ENCODE peak calls at places on chromosomes 3 and 15, in five cellular contexts. J, L, X, K and F are unnamed samples.

GRCh38 chr3:52522651-52523251 is 10.9 kb downstream of the NT5DC2 start:
- DNase-seq in J (no peak), X (no peak), K (no peak), L (peak), F (no peak)

GRCh38 chr3:5479229-5479799 is 291.8 kb downstream of the EDEM1 start:
- DNase-seq in X (no peak), J (no peak), L (no peak), K (no peak), F (no peak)

GRCh38 chr3:150235799-150236198 is 172.3 kb upstream of the TSC22D2 start:
- DNase-seq in J (peak), K (no peak), L (no peak), X (no peak), F (no peak)

GRCh38 chr3:99505646-99506269 is 132.6 kb upstream of the COL8A1 start:
- DNase-seq in X (no peak), K (no peak), L (no peak), J (peak), F (no peak)

GRCh38 chr3:108603689-108604088 is 14.2 kb downstream of the DZIP3 start:
- DNase-seq in J (no peak), K (no peak), X (no peak), L (no peak), F (no peak)

GRCh38 chr3:126100688-126101301 is 16.9 kb upstream of the SLC41A3 start:
- DNase-seq in L (no peak), J (peak), K (peak), X (no peak), F (peak)

GRCh38 chr3:16670191-16670590 is 65.0 kb upstream of the DAZL start:
- DNase-seq in X (no peak), K (no peak), J (no peak), L (no peak), F (no peak)

GRCh38 chr3:184568918-184569829 is 7.6 kb downstream of the EPHB3 start:
- DNase-seq in L (peak), J (peak), K (peak), X (no peak), F (peak)

GRCh38 chr3:129023909-129024308 is 22.8 kb downstream of the EFCC1 start:
- DNase-seq in X (no peak), J (no peak), K (no peak), L (no peak), F (no peak)

GRCh38 chr3:141368062-141368924 is at the start of gene ZBTB38:
- DNase-seq in L (peak), J (peak), X (peak), K (peak), F (peak)

GRCh38 chr3:73148207-73148606 is 86.7 kb downstream of the EBLN2 start:
- DNase-seq in J (no peak), X (no peak), K (peak), L (no peak), F (no peak)

GRCh38 chr3:46947981-46948791 is 28.4 kb downstream of the CCDC12 start:
- DNase-seq in L (no peak), K (peak), J (no peak), X (no peak), F (no peak)

GRCh38 chr15:39125904-39126303 is 455.0 kb upstream of the THBS1 start:
- DNase-seq in J (no peak), K (peak), L (no peak), X (peak), F (peak)

GRCh38 chr3:104005815-104006214 is 1360.9 kb upstream of the ALCAM start:
- DNase-seq in J (no peak), L (no peak), X (no peak), K (no peak), F (no peak)

GRCh38 chr3:126106336-126107202 is 22.6 kb upstream of the SLC41A3 start:
- DNase-seq in L (no peak), K (no peak), J (no peak), X (no peak), F (no peak)

GRCh38 chr3:4908769-4909156 is 70.5 kb upstream of the BHLHE40 start:
- DNase-seq in K (no peak), X (no peak), L (no peak), J (no peak), F (no peak)

GRCh38 chr3:101571028-101571895 is 2.7 kb upstream of the PCNP start:
- DNase-seq in L (no peak), K (no peak), X (no peak), J (no peak), F (no peak)

GRCh38 chr15:92733090-92733933 is 77.7 kb upstream of the FAM174B start:
- DNase-seq in J (no peak), X (no peak), K (no peak), L (no peak), F (no peak)
- H3K4me3 ChIP-seq in J (peak), X (peak), K (peak), L (peak), F (peak)

DNA sequence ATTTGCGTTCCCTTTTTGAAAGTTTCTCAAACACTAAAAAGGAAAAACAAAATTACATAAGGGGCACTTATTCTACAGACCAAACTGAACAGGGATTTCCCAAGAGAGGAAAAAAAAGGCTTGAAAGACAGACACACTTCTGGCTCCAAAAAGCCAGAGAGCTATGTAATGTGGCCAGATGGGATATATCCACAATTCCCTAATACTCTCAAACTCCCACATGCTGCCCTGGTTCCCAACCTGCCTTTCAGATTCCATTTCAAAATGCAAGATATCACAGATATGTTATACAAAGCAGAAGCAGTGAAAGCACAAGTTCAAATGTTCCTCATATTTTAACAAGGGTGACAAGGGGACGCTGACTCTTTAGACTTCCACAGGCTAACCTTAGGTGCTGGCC is 1.5 kb downstream of the FRMD4B start:
- DNase-seq in L (no peak), X (no peak), J (no peak), K (no peak), F (no peak)
- H3K4me3 ChIP-seq in L (peak), X (no peak), J (no peak), K (no peak), F (no peak)

GRCh38 chr3:89558711-89559110 is 451.3 kb downstream of the EPHA3 start:
- DNase-seq in L (no peak), X (no peak), K (no peak), J (no peak), F (no peak)
- H3K4me3 ChIP-seq in L (no peak), X (no peak), K (no peak), J (no peak), F (no peak)

GRCh38 chr15:85840802-85841152 is 46.1 kb upstream of the KLHL25 start:
- DNase-seq in X (no peak), J (no peak), K (no peak), L (no peak), F (no peak)

GRCh38 chr15:85838655-85839054 is 43.9 kb upstream of the KLHL25 start:
- DNase-seq in X (no peak), L (no peak), J (no peak), K (no peak), F (no peak)

GRCh38 chr15:85837881-85838280 is 43.2 kb upstream of the KLHL25 start:
- DNase-seq in J (no peak), K (no peak), L (no peak), X (no peak), F (no peak)

GRCh38 chr15:85839637-85840036 is 44.9 kb upstream of the KLHL25 start:
- DNase-seq in K (no peak), X (no peak), J (no peak), L (no peak), F (no peak)

DNA sequence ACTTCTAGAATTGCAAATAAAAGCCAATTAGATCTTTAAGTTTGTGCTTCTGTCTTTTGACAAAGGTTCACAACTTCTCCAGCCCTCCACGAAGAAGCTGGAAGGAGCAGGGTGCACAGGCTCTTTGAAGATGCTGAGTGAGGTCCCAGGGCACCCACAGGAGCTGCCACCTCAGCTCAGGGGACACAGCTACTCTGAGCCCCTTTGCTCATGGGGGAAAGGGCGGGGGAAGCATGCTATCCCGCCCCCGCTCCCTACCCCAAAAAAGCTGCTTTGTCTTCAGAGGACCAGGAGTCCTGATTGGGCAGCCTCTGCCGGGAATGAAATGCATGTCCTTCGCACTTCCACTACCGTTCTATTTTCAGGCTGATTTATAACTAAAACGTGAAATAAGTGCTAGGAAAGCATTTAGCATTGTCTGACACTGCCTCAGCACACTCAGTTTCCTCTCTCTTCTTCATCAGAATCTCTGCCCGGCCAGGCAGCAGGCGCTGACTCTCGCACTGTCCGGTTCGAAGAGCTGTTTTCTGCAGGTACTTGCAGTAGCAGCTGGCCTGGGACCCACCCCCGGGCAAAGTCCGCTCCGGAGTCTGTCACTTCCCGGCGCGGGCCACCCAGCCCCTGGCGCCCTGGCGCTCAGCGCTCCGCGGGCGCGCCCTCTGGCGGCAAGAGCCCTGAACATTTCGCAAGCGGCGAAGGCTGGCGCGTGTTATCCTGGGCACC is 45.5 kb upstream of the KLHL25 start:
- DNase-seq in X (peak), K (peak), L (peak), J (no peak), F (peak)
- H3K4me3 ChIP-seq in X (peak), K (peak), L (no peak), J (peak), F (peak)

GRCh38 chr3:124860599-124860998 is 26.6 kb downstream of the ITGB5 start:
- DNase-seq in L (peak), X (no peak), J (peak), K (no peak), F (peak)

GRCh38 chr3:124862006-124862405 is 25.2 kb downstream of the ITGB5 start:
- DNase-seq in L (no peak), X (no peak), K (no peak), J (no peak), F (no peak)

GRCh38 chr3:124858275-124858674 is 28.9 kb downstream of the ITGB5 start:
- DNase-seq in L (no peak), X (no peak), K (no peak), J (no peak), F (peak)

GRCh38 chr3:124859025-124859424 is 28.1 kb downstream of the ITGB5 start:
- DNase-seq in L (no peak), J (no peak), K (no peak), X (no peak), F (peak)

DNA sequence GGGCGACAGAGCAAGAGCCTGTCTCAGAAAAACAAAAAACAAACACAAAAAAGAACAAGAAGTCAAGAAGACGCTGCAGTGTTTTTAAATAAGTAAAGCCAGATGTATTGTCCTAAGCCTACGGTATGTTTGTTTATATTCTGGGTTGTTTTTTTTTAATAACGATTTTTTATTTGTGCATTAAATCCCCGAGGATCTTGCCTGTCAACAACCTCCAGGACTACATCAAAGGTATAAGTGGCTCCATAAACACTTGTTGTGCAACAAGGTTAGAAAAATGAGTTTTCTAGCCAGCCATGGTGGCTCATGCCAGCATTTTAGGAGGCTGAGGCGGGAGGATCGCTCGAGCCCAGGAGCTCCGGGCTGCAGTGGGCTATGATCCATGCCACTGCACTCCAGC is 26.1 kb downstream of the ITGB5 start:
- DNase-seq in X (no peak), J (no peak), L (no peak), K (no peak), F (no peak)
- H3K4me3 ChIP-seq in X (no peak), J (no peak), L (no peak), K (no peak), F (no peak)

DNA sequence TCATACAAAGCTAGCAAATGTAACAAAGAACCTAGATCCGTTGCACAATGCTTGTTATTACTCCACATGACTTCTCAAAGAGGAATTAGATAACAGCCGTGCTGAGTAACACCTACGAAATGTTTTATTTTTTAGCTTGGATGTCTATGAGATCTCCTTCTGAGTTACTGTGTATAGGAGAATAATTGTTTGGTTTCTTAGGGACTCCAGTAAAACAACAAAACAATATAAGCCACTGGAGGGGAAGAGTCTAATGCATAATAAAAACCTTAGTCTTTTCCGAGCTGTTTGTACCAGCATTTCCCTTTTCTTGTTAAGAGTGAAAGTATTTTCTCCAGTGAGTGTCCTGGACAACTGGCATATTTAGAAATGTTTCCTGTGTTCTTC is 15.6 kb downstream of the SNAP23 start:
- DNase-seq in K (no peak), J (no peak), X (no peak), L (no peak), F (no peak)
- H3K4me3 ChIP-seq in K (no peak), J (no peak), X (no peak), L (no peak), F (no peak)

DNA sequence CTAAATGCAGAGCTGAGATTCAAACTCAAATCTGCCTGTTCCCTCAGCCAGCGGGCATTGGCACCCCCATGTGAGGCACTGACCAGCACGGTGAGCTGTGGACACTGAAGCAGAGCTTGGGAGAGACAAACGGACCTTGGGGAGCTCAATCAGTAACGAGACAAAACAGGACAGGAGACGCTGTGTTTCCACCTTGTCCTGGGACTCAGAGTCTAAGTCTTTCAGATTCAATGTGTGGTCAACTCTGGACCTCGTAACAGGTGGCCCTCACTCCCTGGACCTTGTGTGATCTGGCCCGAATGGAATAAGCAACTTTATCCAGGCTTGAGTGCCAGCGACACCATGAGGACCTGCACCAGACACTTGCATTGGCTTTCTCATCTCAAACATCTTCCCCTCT is 232.5 kb downstream of the UACA start:
- DNase-seq in X (no peak), L (no peak), K (no peak), J (no peak), F (no peak)
- H3K4me3 ChIP-seq in X (no peak), L (no peak), K (no peak), J (no peak), F (no peak)

DNA sequence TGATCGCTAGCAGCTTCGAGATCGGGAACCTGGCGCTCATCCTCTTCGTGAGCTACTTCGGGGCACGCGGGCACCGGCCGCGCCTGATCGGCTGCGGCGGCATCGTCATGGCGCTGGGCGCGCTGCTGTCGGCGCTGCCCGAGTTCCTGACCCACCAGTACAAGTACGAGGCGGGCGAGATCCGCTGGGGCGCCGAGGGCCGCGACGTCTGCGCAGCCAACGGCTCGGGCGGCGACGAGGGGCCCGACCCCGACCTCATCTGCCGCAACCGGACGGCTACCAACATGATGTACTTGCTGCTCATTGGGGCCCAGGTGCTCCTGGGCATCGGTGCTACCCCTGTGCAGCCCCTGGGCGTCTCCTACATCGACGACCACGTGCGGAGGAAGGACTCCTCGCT is 62.5 kb downstream of the SLCO3A1 start:
- DNase-seq in K (no peak), L (no peak), J (no peak), X (no peak), F (no peak)
- H3K4me3 ChIP-seq in K (no peak), L (no peak), J (no peak), X (no peak), F (no peak)

DNA sequence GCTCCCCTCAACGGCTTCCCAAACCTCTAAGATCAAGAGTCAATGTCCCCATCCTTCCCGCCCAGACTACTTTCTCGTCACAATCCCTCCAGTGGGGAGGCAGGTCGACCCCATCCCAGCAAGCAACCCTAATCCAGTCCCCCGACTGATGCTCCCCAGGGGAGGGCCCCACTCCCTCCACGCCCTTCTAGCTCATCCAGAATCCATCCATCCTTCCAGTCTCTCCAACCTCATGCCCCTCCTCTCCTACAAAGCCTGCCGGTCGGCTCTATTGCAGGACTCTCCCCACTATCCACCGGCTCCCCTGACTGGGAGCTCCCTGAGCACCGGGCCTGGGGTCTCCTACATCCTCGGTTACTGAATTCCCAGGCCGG is 1.3 kb downstream of the ADAMTS7 start:
- DNase-seq in L (no peak), K (no peak), J (no peak), X (peak), F (no peak)
- H3K4me3 ChIP-seq in L (peak), K (peak), J (peak), X (peak), F (peak)

GRCh38 chr15:29686445-29687203 is 135.6 kb downstream of the TJP1 start:
- DNase-seq in K (no peak), X (no peak), J (no peak), L (no peak), F (no peak)
- H3K4me3 ChIP-seq in K (no peak), X (no peak), J (no peak), L (no peak), F (no peak)